ENCODE peak calls at places on chromosomes 2 and 18, in seven cellular contexts. X is astrocyte, B is stomach, T is fibroblast of villous mesenchyme, M is AG10803, W is upper lobe of right lung, E is esophagus squamous epithelium. H is an unnamed sample.
A peak's percentile ranks its signal among the peaks of the same experiment; 100 is the strongest.

GRCh38 chr2:65050931-65051330 is 5.3 kb upstream of the CEP68 start:
- DNase-seq in T (no peak), B (no peak), E (no peak), M (no peak), X (peak; percentile 62), W (no peak), H (no peak)

GRCh38 chr2:119308793-119309330 is 57.8 kb downstream of the C2orf76 start:
- DNase-seq in W (no peak), M (no peak), T (no peak), B (no peak), E (no peak), X (no peak), H (no peak)

GRCh38 chr2:127969455-127969854 is 58.4 kb downstream of the SAP130 start:
- DNase-seq in M (no peak), B (no peak), W (no peak), X (no peak), T (no peak), E (no peak), H (no peak)

GRCh38 chr18:43471873-43472272 is 194.6 kb upstream of the SYT4 start:
- DNase-seq in B (no peak), M (no peak), T (no peak), W (no peak), E (no peak), X (no peak), H (no peak)

GRCh38 chr18:42334931-42335330 is 379.9 kb downstream of the PIK3C3 start:
- DNase-seq in T (no peak), E (no peak), M (no peak), B (no peak), W (no peak), X (no peak), H (no peak)

GRCh38 chr18:59959079-59959478 is 59.3 kb downstream of the PMAIP1 start:
- DNase-seq in B (no peak), T (no peak), E (no peak), W (no peak), X (no peak), M (no peak), H (no peak)

GRCh38 chr2:238257786-238258700 is 18.2 kb upstream of the HES6 start:
- DNase-seq in M (no peak), X (no peak), B (no peak), T (no peak), W (no peak), E (no peak), H (no peak)

GRCh38 chr2:220560192-220560591 is 932.8 kb downstream of the SLC4A3 start:
- DNase-seq in W (no peak), B (no peak), E (no peak), T (no peak), X (no peak), M (no peak), H (no peak)

GRCh38 chr2:12501469-12502147 is 215.1 kb upstream of the TRIB2 start:
- DNase-seq in W (no peak), B (no peak), M (no peak), E (no peak), X (no peak), T (no peak), H (peak; percentile 49)

GRCh38 chr2:96470636-96471035 is 34.5 kb downstream of the NEURL3 start:
- DNase-seq in W (peak; percentile 77), T (peak; percentile 35), M (peak; percentile 2), B (peak; percentile 70), E (no peak), X (no peak), H (peak; percentile 25)

GRCh38 chr2:225416616-225417367 is 17.3 kb downstream of the NYAP2 start:
- DNase-seq in E (no peak), W (no peak), T (no peak), X (no peak), M (no peak), B (no peak), H (no peak)

GRCh38 chr2:43318791-43319190 is 92.4 kb upstream of the ZFP36L2 start:
- DNase-seq in T (peak; percentile 72), X (peak; percentile 65), B (no peak), W (no peak), M (no peak), E (no peak), H (peak; percentile 58)

GRCh38 chr2:240229603-240230423 is 89.4 kb upstream of the OTOS start:
- DNase-seq in X (no peak), E (no peak), T (peak; percentile 80), M (peak; percentile 20), B (peak; percentile 21), W (no peak), H (peak; percentile 76)

GRCh38 chr2:9975805-9976447 is 24.4 kb downstream of the GRHL1 start:
- DNase-seq in X (peak; percentile 96), M (peak; percentile 94), W (no peak), T (peak; percentile 90), B (no peak), E (no peak), H (peak; percentile 96)

GRCh38 chr2:57549642-57550102 is 496.9 kb upstream of the VRK2 start:
- DNase-seq in E (no peak), B (no peak), W (no peak), X (no peak), M (no peak), T (no peak), H (peak; percentile 25)

GRCh38 chr2:28717339-28717758 is 34.3 kb upstream of the PPP1CB start:
- DNase-seq in X (peak; percentile 65), W (peak; percentile 74), B (no peak), M (peak; percentile 80), E (peak; percentile 23), T (peak; percentile 77), H (peak; percentile 94)

GRCh38 chr18:48024009-48024512 is 93.6 kb upstream of the SMAD2 start:
- DNase-seq in E (no peak), T (no peak), M (no peak), X (no peak), B (peak; percentile 8), W (peak; percentile 26), H (no peak)

GRCh38 chr18:48022021-48022420 is 91.6 kb upstream of the SMAD2 start:
- DNase-seq in B (peak; percentile 10), T (no peak), X (no peak), W (peak; percentile 30), M (no peak), E (no peak), H (no peak)

GRCh38 chr18:48021273-48021914 is 90.9 kb upstream of the SMAD2 start:
- DNase-seq in X (no peak), T (no peak), M (no peak), W (no peak), B (no peak), E (no peak), H (no peak)

GRCh38 chr18:48023334-48024008 is 93.0 kb upstream of the SMAD2 start:
- DNase-seq in T (peak; percentile 16), W (peak; percentile 44), E (no peak), B (peak; percentile 53), M (peak; percentile 43), X (peak; percentile 81), H (peak; percentile 83)

GRCh38 chr18:48022531-48023330 is 92.3 kb upstream of the SMAD2 start:
- DNase-seq in W (no peak), X (peak; percentile 45), T (peak; percentile 67), B (no peak), E (no peak), M (peak; percentile 59), H (peak; percentile 79)
- TF ChIP-seq CTCF in W (peak; percentile 66), X (peak; percentile 53), T (peak; percentile 64), B (no peak), E (peak; percentile 53), M (peak; percentile 69), H (peak; percentile 58)

GRCh38 chr2:6782523-6783061 is 83.1 kb downstream of the CMPK2 start:
- DNase-seq in T (no peak), E (no peak), M (no peak), W (peak; percentile 93), B (no peak), X (no peak), H (no peak)
- H3K4me3 ChIP-seq in T (no peak overlapping the region), E (no peak overlapping the region), M (no peak overlapping the region), W (no peak overlapping the region), B (no peak overlapping the region), X (no peak overlapping the region), H (no peak overlapping the region)

DNA sequence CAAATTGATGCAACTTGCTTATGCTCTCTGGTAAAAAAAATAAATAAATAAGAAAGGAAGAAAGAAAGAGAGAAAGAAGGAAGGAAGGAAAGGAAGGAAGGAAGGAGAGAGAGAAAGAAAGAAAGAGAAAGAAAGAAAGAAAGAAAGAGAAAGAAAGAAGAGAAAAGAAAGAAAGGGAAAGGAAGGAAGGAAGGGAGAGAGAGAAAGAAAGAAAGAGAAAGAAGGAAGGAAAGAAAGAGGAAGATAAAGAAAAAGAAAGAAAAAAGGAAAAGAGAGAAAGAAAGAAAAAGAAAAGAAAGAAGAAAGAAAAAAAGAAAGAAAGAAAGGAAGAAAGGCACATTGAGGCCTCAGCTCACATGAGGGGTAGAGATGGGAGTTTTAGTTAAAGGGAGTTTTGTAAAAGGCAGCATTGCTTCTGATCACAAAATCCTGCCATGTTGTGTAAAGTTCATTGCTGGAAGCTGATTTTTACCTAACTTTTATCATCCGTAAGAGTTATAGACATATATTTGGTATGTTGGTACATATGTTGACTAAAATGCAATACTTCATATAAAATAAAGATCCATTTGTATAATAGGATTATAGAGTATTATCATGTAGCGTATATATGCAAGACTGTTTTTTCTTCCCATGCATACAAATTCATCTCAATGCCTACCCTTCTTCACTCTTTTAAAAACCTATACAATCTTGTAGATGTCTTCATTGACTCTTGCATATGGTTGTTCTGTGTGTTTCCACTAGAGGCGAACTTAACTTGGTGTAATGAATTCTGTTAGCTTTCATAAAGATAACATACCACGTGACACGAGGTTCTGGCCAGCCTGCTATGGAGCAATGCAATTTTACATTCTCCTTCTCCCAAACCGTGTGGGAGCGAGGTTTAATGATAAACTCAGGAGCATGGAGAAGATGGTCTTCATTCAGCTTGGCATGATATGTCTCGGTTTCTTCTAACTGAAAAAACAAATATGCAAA is 32.8 kb downstream of the MYOM1 start:
- DNase-seq in X (no peak), M (no peak), W (no peak), B (no peak), T (peak; percentile 69), E (no peak), H (peak; percentile 33)
- TF ChIP-seq CTCF in X (no peak), M (no peak), W (no peak), B (no peak), T (peak; percentile 40), E (no peak), H (peak; percentile 12)

GRCh38 chr2:30145826-30146336 is 926 bp upstream of the YPEL5 start:
- DNase-seq in E (no peak), M (peak; percentile 8), X (peak; percentile 36), T (no peak), W (no peak), B (no peak), H (no peak)
- H3K4me3 ChIP-seq in E (peak overlapping the region; percentile 17), M (peak overlapping the region; percentile 60), X (peak overlapping the region; percentile 66), T (peak overlapping the region; percentile 59), W (peak overlapping the region; percentile 46), B (peak overlapping the region; percentile 83), H (peak overlapping the region; percentile 48)

DNA sequence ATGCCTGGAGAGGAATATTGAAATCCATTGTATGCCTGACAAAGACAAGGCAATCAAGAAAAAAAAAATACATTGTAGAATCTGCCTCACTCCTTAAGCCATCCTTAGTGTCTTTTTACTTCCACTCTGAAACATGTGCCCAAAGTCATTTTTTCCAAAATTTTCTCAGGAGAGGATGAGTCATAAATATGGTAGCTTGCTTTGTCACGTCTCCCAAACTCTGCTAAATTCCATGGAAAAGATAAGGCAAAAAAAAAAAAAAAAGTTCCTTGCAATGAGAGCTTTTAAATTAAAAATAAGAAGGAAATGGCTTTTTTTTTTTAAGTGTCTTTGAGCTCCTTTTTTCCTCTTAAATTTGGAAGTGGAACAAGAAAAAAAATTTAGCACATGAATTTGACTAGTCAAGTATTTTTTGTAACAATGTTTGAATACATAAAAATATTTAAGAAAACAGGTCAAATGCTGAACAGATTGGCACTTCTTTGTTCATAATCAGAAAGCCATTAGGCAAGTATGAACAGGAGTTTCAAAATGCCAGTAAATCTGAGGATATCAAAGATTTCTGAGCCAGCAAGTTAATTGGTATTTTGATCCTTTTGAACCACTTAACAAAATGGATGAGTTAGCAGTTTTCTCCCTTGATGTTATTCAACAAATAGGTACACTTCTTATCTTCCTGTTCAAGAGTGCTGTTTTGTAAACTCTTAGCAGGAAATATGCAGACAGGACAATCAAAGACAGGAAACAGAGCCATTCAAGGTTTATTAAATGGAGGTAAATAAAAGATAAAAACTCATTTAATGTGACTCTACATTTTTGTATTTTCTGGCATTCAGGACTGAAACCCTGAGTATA is 247.3 kb upstream of the SP5 start:
- DNase-seq in M (no peak), B (no peak), T (no peak), E (no peak), W (no peak), X (no peak), H (no peak)
- TF ChIP-seq CTCF in M (no peak), B (no peak), T (no peak), E (no peak), W (no peak), X (no peak), H (no peak)